ENCODE peak calls at places on chromosomes 12 and 14, in six cellular contexts. H, U, Y, T, A and F are unnamed samples.

GRCh38 chr14:90756755-90757345 is 59.4 kb downstream of the TTC7B start:
- DNase-seq in H (no peak), U (no peak), Y (no peak), T (no peak), A (no peak), F (no peak)

GRCh38 chr12:63940295-63940997 is 95.9 kb downstream of the SRGAP1 start:
- DNase-seq in H (peak; percentile 52), U (no peak), Y (no peak), T (no peak), A (peak; percentile 37), F (no peak)

GRCh38 chr12:132597333-132598283 is 12.8 kb downstream of the LRCOL1 start:
- DNase-seq in H (no peak), U (peak; percentile 63), Y (no peak), T (peak; percentile 39), A (peak; percentile 70), F (no peak)

GRCh38 chr14:61103541-61104339 is 122.7 kb downstream of the SLC38A6 start:
- DNase-seq in H (peak; percentile 28), U (peak; percentile 86), Y (peak; percentile 31), T (no peak), A (peak; percentile 98), F (peak; percentile 95)

GRCh38 chr14:50768693-50769092 is 62.3 kb downstream of the NIN start:
- DNase-seq in H (no peak), U (no peak), Y (no peak), T (no peak), A (no peak), F (no peak)

GRCh38 chr12:48016373-48017020 is 12.2 kb upstream of the COL2A1 start:
- DNase-seq in H (no peak), U (no peak), Y (no peak), T (no peak), A (no peak), F (no peak)

GRCh38 chr14:97180304-97181200 is 383.4 kb downstream of the VRK1 start:
- DNase-seq in H (no peak), U (peak; percentile 19), Y (no peak), T (no peak), A (peak; percentile 94), F (no peak)

GRCh38 chr12:112808176-112808575 is 16.6 kb downstream of the RPH3A start:
- DNase-seq in H (no peak), U (no peak), Y (no peak), T (no peak), A (no peak), F (no peak)

GRCh38 chr12:11085419-11085818 is 6.7 kb downstream of the TAS2R43 start:
- DNase-seq in H (no peak), U (no peak), Y (no peak), T (no peak), A (no peak), F (no peak)

GRCh38 chr14:80930836-80931389 is 10.6 kb downstream of the CEP128 start:
- DNase-seq in H (no peak), U (no peak), Y (no peak), T (peak; percentile 25), A (peak; percentile 15), F (peak; percentile 82)

GRCh38 chr12:112938751-112939150 is 477 bp downstream of the OAS3 start:
- DNase-seq in H (no peak), U (no peak), Y (no peak), T (no peak), A (no peak), F (no peak)

GRCh38 chr14:96417254-96417653 is 25.3 kb downstream of the AK7 start:
- DNase-seq in H (no peak), U (no peak), Y (no peak), T (no peak), A (no peak), F (no peak)

GRCh38 chr12:124696689-124697476 is 129.5 kb upstream of the NCOR2 start:
- DNase-seq in H (no peak), U (no peak), Y (no peak), T (no peak), A (no peak), F (no peak)

GRCh38 chr12:124694250-124694649 is 126.8 kb upstream of the NCOR2 start:
- DNase-seq in H (no peak), U (no peak), Y (no peak), T (no peak), A (no peak), F (no peak)

GRCh38 chr12:124693356-124693755 is 125.9 kb upstream of the NCOR2 start:
- DNase-seq in H (no peak), U (no peak), Y (no peak), T (no peak), A (no peak), F (no peak)

GRCh38 chr12:124695861-124696260 is 128.4 kb upstream of the NCOR2 start:
- DNase-seq in H (no peak), U (no peak), Y (no peak), T (no peak), A (no peak), F (no peak)

GRCh38 chr12:124694846-124695497 is 127.6 kb upstream of the NCOR2 start:
- DNase-seq in H (no peak), U (no peak), Y (no peak), T (no peak), A (no peak), F (no peak)
- H3K4me3 ChIP-seq in H (no peak overlapping the region), U (no peak overlapping the region), Y (no peak overlapping the region), T (no peak overlapping the region), A (no peak overlapping the region), F (no peak overlapping the region)

GRCh38 chr12:89185181-89185580 is 167.1 kb downstream of the DUSP6 start:
- DNase-seq in H (no peak), U (no peak), Y (no peak), T (no peak), A (no peak), F (no peak)
- H3K4me3 ChIP-seq in H (no peak overlapping the region), U (no peak overlapping the region), Y (no peak overlapping the region), T (no peak overlapping the region), A (no peak overlapping the region), F (no peak overlapping the region)

DNA sequence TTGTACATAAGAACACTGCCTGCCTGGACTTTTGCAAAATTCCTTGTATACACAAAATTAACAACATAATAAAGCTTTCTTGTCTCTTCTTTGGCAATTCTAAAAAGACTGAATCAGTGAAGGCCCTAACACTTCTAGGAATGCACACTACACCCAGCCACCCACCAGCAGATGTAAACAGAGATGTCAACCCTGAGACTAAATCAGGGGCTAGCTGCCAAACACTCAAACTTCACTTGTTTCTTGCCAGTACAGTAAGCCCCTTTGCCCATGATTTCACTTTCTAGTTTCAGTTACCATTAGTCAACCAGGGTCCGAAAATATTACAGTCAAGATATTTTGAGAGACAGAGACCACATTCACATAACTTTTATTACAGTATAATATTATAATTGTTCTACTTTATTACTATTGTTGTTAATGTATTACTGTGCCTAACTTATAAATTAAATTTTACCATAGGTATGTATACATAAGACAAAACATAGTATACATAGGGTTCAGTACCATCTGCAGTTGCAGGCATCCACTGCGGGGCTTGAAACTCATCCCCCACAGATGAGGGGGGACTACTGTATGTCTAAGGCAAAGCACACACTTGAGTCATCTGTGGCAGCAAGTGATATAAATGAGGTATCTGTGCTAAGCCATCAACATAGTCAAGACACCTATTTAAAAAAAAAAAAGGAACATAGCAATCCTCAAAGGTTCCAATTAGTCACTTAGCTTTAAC is 15.3 kb downstream of the DCAF5 start:
- DNase-seq in H (no peak), U (no peak), Y (no peak), T (no peak), A (no peak), F (no peak)
- H3K4me3 ChIP-seq in H (no peak overlapping the region), U (no peak overlapping the region), Y (no peak overlapping the region), T (no peak overlapping the region), A (no peak overlapping the region), F (no peak overlapping the region)

DNA sequence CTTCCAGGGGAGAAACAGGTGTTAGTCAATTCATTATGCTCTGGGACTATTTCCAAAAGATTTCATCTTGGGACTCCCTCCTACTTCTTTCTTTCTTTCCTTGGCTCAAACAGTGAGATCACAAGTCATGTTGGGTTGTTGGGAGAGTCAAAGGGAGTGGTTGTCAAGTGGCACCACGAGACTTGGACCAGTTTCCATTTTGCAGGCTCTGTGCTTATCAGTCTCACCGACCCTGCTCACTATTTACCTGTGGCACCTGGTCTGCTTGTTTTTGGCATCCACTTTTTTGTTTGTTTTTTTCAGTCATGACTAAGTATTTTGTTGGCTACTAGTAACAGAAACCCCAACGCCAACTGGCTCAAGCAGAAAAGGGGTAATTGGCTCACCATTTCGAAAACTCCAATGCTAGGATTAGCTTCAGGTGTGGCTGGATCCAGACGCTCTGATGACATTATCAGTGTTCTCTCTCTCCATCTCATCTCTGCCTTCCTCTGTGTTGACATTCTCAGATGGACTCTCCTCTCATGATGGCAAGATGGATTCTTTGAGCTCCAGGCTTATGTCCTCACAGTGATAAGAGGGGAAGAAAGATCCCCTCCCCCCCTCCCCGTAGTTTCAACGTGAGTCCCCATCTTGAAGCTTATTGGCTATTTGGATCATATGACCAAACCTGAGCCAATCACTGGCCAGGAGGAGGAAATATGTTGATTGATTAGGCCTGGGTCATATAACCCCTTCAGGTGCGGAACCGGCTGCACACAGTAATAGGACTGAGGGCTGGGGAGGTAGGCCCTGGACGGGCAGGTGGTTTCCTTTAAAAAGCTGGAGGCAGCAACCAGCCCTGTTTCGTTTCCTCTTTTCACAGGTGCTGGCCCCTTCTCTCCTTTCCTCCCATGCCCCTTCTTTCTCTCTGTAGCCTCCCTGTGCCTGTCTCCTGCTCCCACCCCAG is 84.2 kb downstream of the AACS start:
- DNase-seq in H (no peak), U (no peak), Y (no peak), T (no peak), A (no peak), F (no peak)
- H3K4me3 ChIP-seq in H (no peak overlapping the region), U (no peak overlapping the region), Y (no peak overlapping the region), T (no peak overlapping the region), A (no peak overlapping the region), F (no peak overlapping the region)

GRCh38 chr12:67052981-67053380 is 216.2 kb upstream of the CAND1 start:
- DNase-seq in H (no peak), U (no peak), Y (no peak), T (no peak), A (no peak), F (no peak)
- H3K4me3 ChIP-seq in H (no peak overlapping the region), U (no peak overlapping the region), Y (no peak overlapping the region), T (no peak overlapping the region), A (no peak overlapping the region), F (no peak overlapping the region)

GRCh38 chr12:7872565-7873304 is at the start of gene SLC2A14:
- DNase-seq in H (no peak), U (no peak), Y (no peak), T (no peak), A (no peak), F (no peak)
- H3K4me3 ChIP-seq in H (no peak within 1 kb of the TSS), U (no peak within 1 kb of the TSS), Y (no peak within 1 kb of the TSS), T (no peak within 1 kb of the TSS), A (no peak within 1 kb of the TSS), F (peak within 1 kb of the TSS; percentile 27)

DNA sequence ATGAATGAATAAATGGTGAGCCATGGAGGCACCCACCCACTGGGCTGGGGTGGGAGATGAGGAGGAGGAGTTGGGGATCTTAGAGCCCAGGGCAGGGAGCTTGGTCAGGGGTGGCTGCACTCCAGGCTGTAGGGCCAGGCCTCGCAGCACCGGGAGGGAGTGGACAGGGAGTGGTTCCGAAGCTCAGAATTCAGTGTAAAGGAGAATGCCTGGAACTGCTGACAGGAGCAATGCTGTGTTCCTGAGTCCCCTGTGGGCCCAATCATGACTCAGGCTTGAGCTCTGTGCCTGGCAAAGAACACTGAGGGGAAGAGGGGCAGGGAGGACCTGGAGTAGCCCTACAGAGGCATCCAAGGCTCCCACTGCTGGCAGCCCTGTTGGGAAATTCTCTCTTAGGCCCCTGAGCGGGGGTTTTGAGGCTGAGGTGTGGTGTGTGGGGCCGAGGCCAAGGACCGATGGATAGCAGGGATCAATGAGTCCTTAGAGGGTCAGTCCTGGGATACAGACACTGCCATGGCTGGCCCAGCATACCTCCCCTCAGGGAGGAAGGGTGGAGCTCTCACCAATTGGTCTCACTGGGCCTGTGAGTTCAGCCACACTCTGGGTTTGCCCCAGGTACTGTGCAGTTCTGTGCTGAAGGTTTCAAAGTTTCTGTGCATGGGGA is 9.5 kb upstream of the RABGGTA start:
- DNase-seq in H (no peak), U (no peak), Y (no peak), T (no peak), A (no peak), F (no peak)
- H3K4me3 ChIP-seq in H (no peak overlapping the region), U (no peak overlapping the region), Y (no peak overlapping the region), T (no peak overlapping the region), A (no peak overlapping the region), F (no peak overlapping the region)